ENCODE peak calls at places on chromosomes 6 and 20, in four cellular contexts. One of them, this sample, is unnamed.

GRCh38 chr20:52048365-52048764 is 143.2 kb downstream of the ZFP64 start:
- DNase-seq in HCT116: no peak
- DNase-seq in hepatocyte: no peak
- DNase-seq in H9: peak
- DNase-seq in this sample: no peak

GRCh38 chr6:25138024-25138696 is 141.0 kb upstream of the CARMIL1 start:
- DNase-seq in HCT116: no peak
- DNase-seq in hepatocyte: peak
- DNase-seq in H9: no peak
- DNase-seq in this sample: peak

GRCh38 chr20:9110916-9111432 is 42.1 kb downstream of the PLCB4 start:
- DNase-seq in HCT116: no peak
- DNase-seq in hepatocyte: no peak
- DNase-seq in H9: no peak
- DNase-seq in this sample: no peak

GRCh38 chr20:33444797-33445560 is 1.4 kb upstream of the SNTA1 start:
- DNase-seq in HCT116: no peak
- DNase-seq in hepatocyte: peak
- DNase-seq in H9: peak
- DNase-seq in this sample: no peak

GRCh38 chr6:1438471-1438881 is 49.1 kb downstream of the FOXF2 start:
- DNase-seq in HCT116: no peak
- DNase-seq in hepatocyte: no peak
- DNase-seq in H9: no peak
- DNase-seq in this sample: no peak

GRCh38 chr20:47456952-47457724 is 44.5 kb upstream of the NCOA3 start:
- DNase-seq in HCT116: no peak
- DNase-seq in hepatocyte: no peak
- DNase-seq in H9: no peak
- DNase-seq in this sample: peak

GRCh38 chr20:53735536-53736050 is 142.0 kb upstream of the ZNF217 start:
- DNase-seq in HCT116: no peak
- DNase-seq in hepatocyte: peak
- DNase-seq in H9: no peak
- DNase-seq in this sample: peak

GRCh38 chr6:42659806-42660205 is 62.6 kb downstream of the PRPH2 start:
- DNase-seq in HCT116: no peak
- DNase-seq in hepatocyte: no peak
- DNase-seq in H9: no peak
- DNase-seq in this sample: no peak

GRCh38 chr6:7431594-7432390 is 42.2 kb downstream of the RIOK1 start:
- DNase-seq in HCT116: no peak
- DNase-seq in hepatocyte: no peak
- DNase-seq in H9: peak
- DNase-seq in this sample: no peak

GRCh38 chr6:16514249-16514648 is 247.0 kb downstream of the ATXN1 start:
- DNase-seq in HCT116: no peak
- DNase-seq in hepatocyte: peak
- DNase-seq in H9: peak
- DNase-seq in this sample: peak

GRCh38 chr6:31008165-31008564 is 2.1 kb upstream of the MUC22 start:
- DNase-seq in HCT116: no peak
- DNase-seq in hepatocyte: no peak
- DNase-seq in H9: no peak
- DNase-seq in this sample: no peak

GRCh38 chr20:47790032-47790965 is 5.0 kb upstream of the SULF2 start:
- DNase-seq in HCT116: no peak
- DNase-seq in hepatocyte: peak
- DNase-seq in H9: no peak
- DNase-seq in this sample: peak

GRCh38 chr20:58837717-58838116 is 13.0 kb downstream of the GNAS-AS1 start:
- DNase-seq in HCT116: no peak
- DNase-seq in hepatocyte: no peak
- DNase-seq in H9: no peak
- DNase-seq in this sample: no peak

GRCh38 chr6:156767603-156768467 is 9.3 kb upstream of the ARID1B start:
- DNase-seq in HCT116: no peak
- DNase-seq in hepatocyte: no peak
- DNase-seq in H9: no peak
- DNase-seq in this sample: no peak

GRCh38 chr20:21571841-21572690 is 58.2 kb upstream of the NKX2-2 start:
- DNase-seq in HCT116: no peak
- DNase-seq in hepatocyte: peak
- DNase-seq in H9: no peak
- DNase-seq in this sample: peak

GRCh38 chr6:141969201-141969600 is 163.5 kb upstream of the GJE1 start:
- DNase-seq in HCT116: no peak
- DNase-seq in hepatocyte: no peak
- DNase-seq in H9: no peak
- DNase-seq in this sample: peak

GRCh38 chr20:25623225-25623735 is 534 bp downstream of the NANP start:
- DNase-seq in HCT116: peak
- DNase-seq in hepatocyte: peak
- DNase-seq in H9: peak
- DNase-seq in this sample: peak

GRCh38 chr6:169897601-169898358 is 146.4 kb downstream of the ERMARD start:
- DNase-seq in HCT116: no peak
- DNase-seq in hepatocyte: no peak
- DNase-seq in H9: no peak
- DNase-seq in this sample: no peak

GRCh38 chr20:21251278-21251677 is 51.9 kb upstream of the XRN2 start:
- DNase-seq in HCT116: no peak
- DNase-seq in hepatocyte: no peak
- DNase-seq in H9: no peak
- DNase-seq in this sample: peak

GRCh38 chr20:17430515-17430914 is 100.7 kb downstream of the BFSP1 start:
- DNase-seq in HCT116: no peak
- DNase-seq in hepatocyte: no peak
- DNase-seq in H9: no peak
- DNase-seq in this sample: no peak

GRCh38 chr6:170575250-170575649 is 9.2 kb downstream of the PDCD2 start:
- DNase-seq in HCT116: no peak
- DNase-seq in hepatocyte: peak
- DNase-seq in H9: no peak
- DNase-seq in this sample: peak

GRCh38 chr20:36951198-36951976 is at the start of gene SAMHD1:
- DNase-seq in HCT116: peak
- DNase-seq in hepatocyte: peak
- DNase-seq in H9: peak
- DNase-seq in this sample: peak

GRCh38 chr6:47483853-47484546 is 6.4 kb downstream of the CD2AP start:
- DNase-seq in HCT116: no peak
- DNase-seq in hepatocyte: no peak
- DNase-seq in H9: no peak
- DNase-seq in this sample: no peak
- H3K27ac ChIP-seq in HCT116: peak
- H3K27ac ChIP-seq in hepatocyte: peak
- H3K27ac ChIP-seq in H9: no peak
- H3K27ac ChIP-seq in this sample: no peak

GRCh38 chr20:4021905-4022304 is 6.5 kb upstream of the RNF24 start:
- DNase-seq in HCT116: no peak
- DNase-seq in hepatocyte: no peak
- DNase-seq in H9: no peak
- DNase-seq in this sample: no peak

GRCh38 chr20:4016349-4017050 is 1.1 kb upstream of the RNF24 start:
- DNase-seq in HCT116: no peak
- DNase-seq in hepatocyte: no peak
- DNase-seq in H9: no peak
- DNase-seq in this sample: no peak

GRCh38 chr20:4017051-4017702 is 1.8 kb upstream of the RNF24 start:
- DNase-seq in HCT116: no peak
- DNase-seq in hepatocyte: no peak
- DNase-seq in H9: no peak
- DNase-seq in this sample: no peak

GRCh38 chr20:4020256-4020655 is 4.9 kb upstream of the RNF24 start:
- DNase-seq in HCT116: no peak
- DNase-seq in hepatocyte: no peak
- DNase-seq in H9: no peak
- DNase-seq in this sample: no peak

DNA sequence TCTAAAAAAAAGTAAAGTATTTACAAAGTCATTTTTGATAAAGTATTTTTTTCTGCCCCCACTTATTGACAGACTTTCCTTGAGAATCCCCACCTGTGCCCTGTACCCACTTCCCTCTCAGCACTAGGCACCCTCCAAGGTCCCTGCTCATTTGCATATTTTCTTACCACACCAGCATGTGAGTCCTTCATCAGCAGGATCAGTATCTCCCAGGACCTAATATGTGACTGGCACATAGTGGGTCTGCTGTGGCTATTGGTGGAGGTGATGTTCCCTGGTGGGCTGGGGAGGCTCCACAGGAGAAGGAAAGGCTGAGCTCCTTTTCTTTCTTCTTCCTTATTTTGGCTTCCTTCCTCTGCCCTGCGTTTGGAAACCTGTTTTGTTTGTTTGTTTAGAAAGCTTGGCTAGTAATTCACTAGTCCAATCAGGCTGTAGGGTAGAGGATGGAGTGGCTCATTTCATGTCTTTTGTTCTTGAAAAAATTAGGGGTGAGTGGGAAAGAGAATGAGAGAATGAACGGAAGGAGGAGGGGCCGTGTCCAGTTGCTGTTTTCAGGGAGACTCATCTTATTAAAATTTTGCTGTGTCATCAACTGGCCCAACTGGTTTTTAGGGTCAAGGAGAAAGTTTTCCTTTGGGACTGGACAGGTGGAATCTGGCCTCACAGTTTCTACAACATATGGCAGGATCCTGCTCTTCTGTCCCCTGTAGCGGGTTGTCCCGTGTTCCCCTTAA is 2.8 kb upstream of the RNF24 start:
- DNase-seq in HCT116: no peak
- DNase-seq in hepatocyte: no peak
- DNase-seq in H9: no peak
- DNase-seq in this sample: peak
- H3K27ac ChIP-seq in HCT116: no peak
- H3K27ac ChIP-seq in hepatocyte: no peak
- H3K27ac ChIP-seq in H9: no peak
- H3K27ac ChIP-seq in this sample: no peak

DNA sequence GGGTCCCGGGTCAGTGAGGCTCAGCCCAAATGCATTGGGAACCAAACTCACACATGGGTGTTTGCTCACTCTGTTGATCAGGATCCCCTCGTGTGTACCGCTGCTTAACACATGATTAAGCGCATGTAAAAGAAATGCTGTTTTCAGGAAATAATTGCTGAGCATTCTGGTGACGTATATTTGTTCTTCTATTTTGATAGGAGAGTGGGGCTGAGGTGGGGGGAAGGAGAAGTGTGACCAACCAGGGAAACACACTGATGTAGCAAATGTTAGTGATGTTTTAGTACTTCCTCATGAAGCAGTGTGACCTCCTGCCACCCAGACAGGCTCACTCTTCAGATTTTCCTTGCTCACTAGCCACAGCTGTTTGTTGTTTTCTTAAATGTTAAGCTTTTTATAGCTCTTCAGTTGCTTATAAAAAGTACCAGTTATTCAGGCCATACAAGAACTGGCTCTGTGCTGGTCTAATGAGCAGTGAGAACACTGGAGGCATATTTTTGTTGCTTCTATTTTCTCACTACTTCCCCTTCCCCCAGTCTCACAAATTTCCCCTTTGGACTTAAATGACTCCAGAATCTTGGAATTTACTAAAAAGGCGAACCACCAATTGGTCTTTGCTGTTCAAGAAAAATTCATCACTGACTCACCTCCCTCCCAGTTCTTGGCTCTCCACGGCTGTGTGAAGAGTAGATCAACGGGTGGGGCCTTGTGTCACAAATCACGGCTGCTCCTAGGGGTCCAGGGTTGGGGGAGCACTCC is 79.2 kb upstream of the BACH2 start:
- DNase-seq in HCT116: no peak
- DNase-seq in hepatocyte: no peak
- DNase-seq in H9: no peak
- DNase-seq in this sample: peak
- H3K27ac ChIP-seq in HCT116: no peak
- H3K27ac ChIP-seq in hepatocyte: no peak
- H3K27ac ChIP-seq in H9: no peak
- H3K27ac ChIP-seq in this sample: peak

DNA sequence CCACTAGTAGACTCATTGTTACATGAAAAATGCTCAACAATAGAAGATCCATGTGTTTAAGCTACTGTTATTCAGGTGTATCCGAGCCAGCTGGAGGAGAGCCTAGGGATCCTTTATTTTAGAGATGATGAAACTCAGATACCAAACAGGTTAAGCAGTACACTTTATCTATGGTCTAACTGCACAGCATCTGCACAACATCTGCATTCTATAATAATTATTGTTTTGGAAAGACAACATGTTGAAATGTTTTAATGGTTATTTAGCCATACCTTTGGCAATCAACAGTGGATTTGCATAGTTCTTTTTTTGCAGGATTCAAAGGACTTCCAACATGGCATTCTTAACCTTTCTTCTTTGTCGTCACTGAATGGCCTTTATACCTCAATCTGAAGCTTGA is 134.1 kb downstream of the RFPL4B start:
- DNase-seq in HCT116: no peak
- DNase-seq in hepatocyte: no peak
- DNase-seq in H9: no peak
- DNase-seq in this sample: no peak
- H3K27ac ChIP-seq in HCT116: no peak
- H3K27ac ChIP-seq in hepatocyte: no peak
- H3K27ac ChIP-seq in H9: no peak
- H3K27ac ChIP-seq in this sample: no peak

GRCh38 chr20:31695849-31696804 is 26.5 kb downstream of the BCL2L1 start:
- DNase-seq in HCT116: peak
- DNase-seq in hepatocyte: peak
- DNase-seq in H9: no peak
- DNase-seq in this sample: peak

GRCh38 chr20:31691646-31692275 is 30.9 kb downstream of the BCL2L1 start:
- DNase-seq in HCT116: no peak
- DNase-seq in hepatocyte: no peak
- DNase-seq in H9: no peak
- DNase-seq in this sample: no peak

GRCh38 chr20:31693402-31693801 is 29.3 kb downstream of the BCL2L1 start:
- DNase-seq in HCT116: no peak
- DNase-seq in hepatocyte: no peak
- DNase-seq in H9: no peak
- DNase-seq in this sample: no peak

GRCh38 chr20:31693987-31694661 is 28.5 kb downstream of the BCL2L1 start:
- DNase-seq in HCT116: no peak
- DNase-seq in hepatocyte: no peak
- DNase-seq in H9: peak
- DNase-seq in this sample: no peak

DNA sequence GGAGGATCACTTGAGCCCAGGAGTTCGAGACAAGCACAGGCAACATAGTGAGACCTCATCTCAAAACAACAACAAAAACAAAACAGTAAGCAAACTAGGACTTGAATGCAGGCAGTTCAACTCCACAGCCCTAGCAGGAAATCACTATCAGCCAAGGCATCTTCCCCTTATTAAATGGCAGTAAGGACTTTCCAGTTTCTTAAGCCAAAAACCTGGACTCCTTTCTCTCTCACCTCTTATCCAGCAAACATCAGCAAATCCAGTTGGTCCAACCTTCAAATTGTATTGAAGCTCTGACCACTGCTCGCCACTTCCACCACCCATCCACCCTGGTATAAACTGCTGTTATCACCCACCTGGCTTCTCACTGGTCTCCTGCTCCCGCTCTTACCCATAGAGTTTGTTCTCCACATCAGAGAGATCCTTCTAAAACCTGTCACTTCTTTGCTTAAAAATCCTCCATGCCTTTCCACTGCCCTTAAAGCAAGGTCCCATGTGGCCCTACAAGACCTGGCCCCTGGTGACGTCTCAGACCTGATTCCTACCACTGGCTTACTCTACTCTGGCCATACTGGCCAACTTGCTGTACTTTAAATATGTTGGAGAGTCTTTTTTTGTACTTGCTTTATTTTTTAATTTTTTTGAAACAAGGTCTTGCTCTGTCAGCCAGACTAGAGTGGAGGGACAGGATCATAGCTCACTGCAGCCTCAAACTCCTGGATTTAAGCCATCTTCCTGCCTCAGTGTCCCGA is 27.6 kb downstream of the BCL2L1 start:
- DNase-seq in HCT116: no peak
- DNase-seq in hepatocyte: no peak
- DNase-seq in H9: no peak
- DNase-seq in this sample: no peak
- H3K27ac ChIP-seq in HCT116: peak
- H3K27ac ChIP-seq in hepatocyte: peak
- H3K27ac ChIP-seq in H9: no peak
- H3K27ac ChIP-seq in this sample: peak